ENCODE peak calls at places on chromosomes 3 and 15, in four cellular contexts. V is upper lobe of left lung, P is HL-60, B is GM23338. K is an unnamed sample.

GRCh38 chr3:42067324-42067723 is 23.8 kb upstream of the TRAK1 start:
- DNase-seq in V (no peak), B (no peak), P (no peak), K (no peak)

GRCh38 chr3:24952388-24952787 is 457.7 kb upstream of the THRB start:
- DNase-seq in P (no peak), V (no peak), B (peak; percentile 87), K (no peak)

GRCh38 chr3:149393355-149394165 is 16.1 kb upstream of the TM4SF1 start:
- DNase-seq in B (peak; percentile 88), V (no peak), P (peak; percentile 73), K (no peak)

GRCh38 chr3:113264741-113265140 is 53.4 kb downstream of the BOC start:
- DNase-seq in B (peak; percentile 44), P (no peak), V (no peak), K (no peak)

GRCh38 chr15:43187544-43188155 is 2.4 kb downstream of the CCNDBP1 start:
- DNase-seq in B (peak; percentile 74), V (no peak), P (peak; percentile 28), K (peak; percentile 10)

GRCh38 chr3:107627962-107628542 is 105.3 kb downstream of the BBX start:
- DNase-seq in P (no peak), V (no peak), B (no peak), K (no peak)

GRCh38 chr3:126028096-126028495 is 55.8 kb downstream of the SLC41A3 start:
- DNase-seq in V (no peak), P (no peak), B (no peak), K (no peak)

GRCh38 chr3:142498397-142499180 is 50.8 kb upstream of the XRN1 start:
- DNase-seq in B (no peak), P (no peak), V (no peak), K (no peak)

GRCh38 chr3:124467980-124468902 is 262.0 kb upstream of the UMPS start:
- DNase-seq in P (peak; percentile 18), V (no peak), B (peak; percentile 76), K (peak; percentile 39)

GRCh38 chr3:100982710-100983109 is 10.5 kb downstream of the ABI3BP start:
- DNase-seq in V (no peak), B (peak; percentile 8), P (no peak), K (no peak)

GRCh38 chr3:134495980-134496379 is 10.1 kb downstream of the CEP63 start:
- DNase-seq in P (no peak), B (no peak), V (no peak), K (no peak)

GRCh38 chr15:65055201-65055870 is 10.1 kb downstream of the SLC51B start:
- DNase-seq in P (no peak), B (no peak), V (no peak), K (no peak)

GRCh38 chr3:46062679-46063078 is 35.4 kb upstream of the XCR1 start:
- DNase-seq in P (no peak), B (no peak), V (no peak), K (no peak)

GRCh38 chr3:141235661-141236171 is 4.1 kb downstream of the PXYLP1 start:
- DNase-seq in V (no peak), B (peak; percentile 44), P (no peak), K (no peak)

GRCh38 chr15:78620021-78620838 is 566 bp downstream of the CHRNA3 start:
- DNase-seq in P (no peak), V (peak; percentile 80), B (peak; percentile 80), K (no peak)

GRCh38 chr3:16759227-16759903 is 125.4 kb upstream of the PLCL2 start:
- DNase-seq in V (no peak), P (no peak), B (no peak), K (no peak)

GRCh38 chr3:111735912-111736311 is 123.2 kb upstream of the PHLDB2 start:
- DNase-seq in V (no peak), B (no peak), P (no peak), K (no peak)

GRCh38 chr3:197222816-197223419 is 75.5 kb downstream of the DLG1 start:
- DNase-seq in B (no peak), P (no peak), V (no peak), K (no peak)

GRCh38 chr3:119258915-119259314 is 18.2 kb upstream of the B4GALT4 start:
- DNase-seq in B (no peak), P (no peak), V (no peak), K (no peak)

GRCh38 chr3:73480187-73480672 is 144.5 kb downstream of the PDZRN3 start:
- DNase-seq in B (no peak), V (no peak), P (no peak), K (no peak)

GRCh38 chr15:98815207-98815606 is 166.9 kb downstream of the IGF1R start:
- DNase-seq in P (no peak), V (no peak), B (no peak), K (no peak)

GRCh38 chr3:142916611-142917010 is 27.7 kb upstream of the PCOLCE2 start:
- DNase-seq in V (no peak), B (no peak), P (no peak), K (no peak)

GRCh38 chr3:13111173-13111873 is 38.1 kb upstream of the IQSEC1 start:
- DNase-seq in V (no peak), B (no peak), P (no peak), K (no peak)

GRCh38 chr3:50204804-50205718 is at the start of gene SLC38A3:
- DNase-seq in B (peak; percentile 83), V (peak; percentile 87), P (no peak), K (no peak)

GRCh38 chr3:16309558-16309957 is 44.5 kb downstream of the OXNAD1 start:
- DNase-seq in P (peak; percentile 12), B (no peak), V (no peak), K (no peak)

GRCh38 chr3:85164446-85164845 is 205.7 kb downstream of the CADM2 start:
- DNase-seq in B (peak; percentile 11), P (no peak), V (no peak), K (no peak)

GRCh38 chr3:147713234-147714133 is 304.3 kb downstream of the ZIC1 start:
- DNase-seq in B (no peak), V (no peak), P (no peak), K (no peak)

GRCh38 chr15:71011503-71012155 is 103.6 kb upstream of the THSD4 start:
- DNase-seq in V (no peak), P (no peak), B (peak; percentile 60), K (no peak)

GRCh38 chr15:36938764-36939163 is 161.6 kb downstream of the MEIS2 start:
- DNase-seq in B (no peak), V (no peak), P (no peak), K (no peak)

GRCh38 chr3:194204793-194205065 is 68.8 kb downstream of the HES1 start:
- DNase-seq in P (no peak), B (no peak), V (no peak), K (no peak)

GRCh38 chr3:13624671-13625125 is 75.8 kb downstream of the FBLN2 start:
- DNase-seq in B (no peak), V (no peak), P (no peak), K (no peak)

GRCh38 chr3:69763976-69764851 is 24.9 kb downstream of the MITF start:
- DNase-seq in V (no peak), B (no peak), P (peak; percentile 30), K (no peak)
- H3K27ac ChIP-seq in V (peak overlapping the region; percentile 36), B (no peak overlapping the region), P (peak overlapping the region; percentile 43), K (peak overlapping the region; percentile 19)

DNA sequence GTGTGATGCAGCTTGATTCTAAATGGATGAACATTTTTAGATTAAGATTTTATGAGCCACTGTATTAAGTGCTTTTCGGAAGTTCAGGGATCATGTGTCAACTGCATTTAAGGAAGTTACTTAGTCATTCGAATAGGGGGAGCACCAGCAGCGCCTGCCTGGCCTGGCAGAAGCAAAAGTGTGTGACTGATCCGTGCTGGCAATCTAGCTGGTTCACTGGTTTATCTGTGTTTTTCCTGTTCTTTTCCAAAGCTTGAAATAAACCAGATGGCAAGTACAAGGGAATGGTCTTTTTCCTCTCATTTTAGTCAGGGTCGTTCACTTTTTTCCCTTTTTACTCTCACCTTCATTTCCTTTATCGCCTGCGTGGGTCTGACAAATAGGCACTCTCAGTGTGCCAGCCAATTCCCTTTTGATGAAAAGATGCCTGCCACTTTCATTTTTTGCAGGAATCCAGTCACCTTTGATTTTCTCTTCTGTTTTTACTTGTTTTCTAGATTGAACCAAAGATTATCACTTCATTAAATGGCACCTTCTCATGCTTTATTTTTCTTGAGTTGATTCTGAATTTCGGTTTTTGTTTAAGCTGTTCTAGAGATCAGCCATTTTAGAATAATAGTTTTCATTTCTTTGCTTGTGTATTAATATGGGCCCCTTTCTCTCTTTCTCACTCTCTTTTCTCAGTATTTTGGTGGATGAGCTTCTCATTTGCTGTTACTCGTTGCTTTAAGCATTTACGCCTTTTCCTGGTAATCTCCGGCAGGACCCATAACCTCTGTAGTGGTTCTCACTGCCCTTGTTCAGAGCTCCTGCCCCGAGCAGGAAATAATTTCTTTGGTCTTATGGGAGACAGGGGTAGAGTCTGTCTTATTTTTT is 2.8 kb downstream of the ABHD2 start:
- DNase-seq in B (no peak), P (peak; percentile 83), V (no peak), K (no peak)
- TF ChIP-seq POLR2AphosphoS5 in B (no peak), P (peak; percentile 50), V (peak; percentile 88), K (no peak)

GRCh38 chr3:60798456-60798855 is 452.8 kb downstream of the FHIT start:
- DNase-seq in V (no peak), P (no peak), B (no peak), K (no peak)
- H3K27ac ChIP-seq in V (no peak overlapping the region), P (no peak overlapping the region), B (no peak overlapping the region), K (no peak overlapping the region)

GRCh38 chr15:66702035-66702769 is at the start of gene SMAD6:
- DNase-seq in B (peak; percentile 99), P (peak; percentile 99), V (peak; percentile 94), K (peak; percentile 99)
- TF ChIP-seq POLR2AphosphoS5 in B (peak; percentile 74), P (peak; percentile 16), V (peak; percentile 73), K (peak; percentile 96)

DNA sequence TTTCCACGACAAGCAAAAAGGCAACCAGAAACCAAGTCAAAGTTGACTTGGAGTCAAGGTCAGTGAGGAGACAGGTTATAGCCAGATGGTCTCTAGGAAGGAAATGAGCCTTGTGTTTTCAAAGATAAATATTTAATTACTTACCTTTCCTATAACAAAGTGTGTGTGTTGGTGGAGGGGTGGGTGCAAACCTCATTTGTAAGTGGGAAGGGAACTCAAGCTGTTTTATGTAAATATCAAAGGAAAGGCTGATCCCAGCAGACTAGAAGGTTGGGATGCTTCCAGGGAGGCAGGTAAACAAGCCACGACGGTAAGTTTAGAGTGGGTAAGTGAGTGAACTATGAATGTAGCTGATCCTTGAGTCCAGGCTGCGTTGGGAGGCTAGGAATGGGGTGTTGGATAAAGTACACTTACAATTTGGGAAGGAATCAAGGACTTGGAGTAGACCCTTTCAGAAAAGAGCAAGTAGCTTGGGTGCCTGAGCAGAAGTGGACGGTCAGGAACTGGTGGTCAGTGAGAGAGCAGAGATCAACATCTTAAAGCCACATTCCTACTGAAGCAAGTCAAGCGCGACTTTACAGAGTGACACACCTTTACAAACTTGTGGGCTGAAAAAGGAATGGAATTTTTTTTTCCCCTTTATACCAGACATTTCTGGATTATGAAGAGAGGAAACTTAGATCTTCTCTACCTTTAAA is 82.0 kb upstream of the TBL1XR1 start:
- DNase-seq in V (no peak), P (no peak), B (peak; percentile 34), K (no peak)
- H3K27ac ChIP-seq in V (no peak overlapping the region), P (no peak overlapping the region), B (no peak overlapping the region), K (no peak overlapping the region)

GRCh38 chr3:40505599-40506462 is at the start of gene ZNF620:
- DNase-seq in B (peak; percentile 96), P (peak; percentile 60), V (peak; percentile 92), K (peak; percentile 22)
- TF ChIP-seq POLR2AphosphoS5 in B (peak; percentile 83), P (no peak), V (peak; percentile 54), K (peak; percentile 77)

DNA sequence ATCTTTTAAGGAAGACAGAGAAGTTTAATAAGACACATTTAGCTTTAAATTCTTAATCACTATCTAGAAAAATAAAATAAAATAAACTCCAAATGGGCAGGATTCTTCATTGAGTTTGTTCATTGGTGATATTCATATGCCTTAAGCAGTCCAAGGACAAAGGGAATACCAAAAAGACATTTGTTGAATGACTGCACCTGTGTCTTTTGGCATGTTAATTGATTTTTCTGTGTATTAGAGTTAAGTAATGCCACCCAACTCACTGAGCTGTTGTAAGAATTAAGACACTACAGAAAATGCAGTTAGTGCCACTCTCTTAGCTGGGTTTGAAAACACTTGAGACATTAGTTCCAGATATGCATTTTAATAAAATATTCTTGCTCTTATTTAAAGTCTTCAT is 683.6 kb upstream of the ROBO1 start:
- DNase-seq in P (no peak), B (peak; percentile 25), V (no peak), K (no peak)
- H3K27ac ChIP-seq in P (no peak overlapping the region), B (peak overlapping the region; percentile 39), V (no peak overlapping the region), K (no peak overlapping the region)